ENCODE peak calls at places on chromosomes 13 and 19, in five cellular contexts. A, P, K, X and V are unnamed samples.

GRCh38 chr13:102317593-102317992 is 84.3 kb downstream of the FGF14 start:
- DNase-seq in A (peak; percentile 94), P (no peak), K (peak; percentile 30), X (peak; percentile 47), V (no peak)

GRCh38 chr13:43596924-43597598 is 189.7 kb downstream of the ENOX1 start:
- DNase-seq in A (no peak), P (no peak), K (no peak), X (no peak), V (no peak)

GRCh38 chr13:41293272-41293671 is 17.8 kb upstream of the NAA16 start:
- DNase-seq in A (no peak), P (no peak), K (no peak), X (no peak), V (no peak)

GRCh38 chr19:47228937-47229673 is 1.9 kb downstream of the BBC3 start:
- DNase-seq in A (peak; percentile 67), P (no peak), K (peak; percentile 42), X (peak; percentile 29), V (no peak)

GRCh38 chr13:40186636-40187323 is 479.7 kb downstream of the FOXO1 start:
- DNase-seq in A (no peak), P (no peak), K (no peak), X (no peak), V (no peak)

GRCh38 chr13:53242015-53242414 is 213.4 kb downstream of the OLFM4 start:
- DNase-seq in A (no peak), P (no peak), K (no peak), X (no peak), V (no peak)

GRCh38 chr13:20064128-20064527 is 96.7 kb downstream of the GJA3 start:
- DNase-seq in A (no peak), P (no peak), K (no peak), X (no peak), V (no peak)

GRCh38 chr19:44587863-44588752 is 25.3 kb upstream of the IGSF23 start:
- DNase-seq in A (no peak), P (peak; percentile 57), K (no peak), X (no peak), V (no peak)

GRCh38 chr19:52991484-52991883 is 22.2 kb upstream of the ERVV-1 start:
- DNase-seq in A (no peak), P (peak; percentile 63), K (no peak), X (no peak), V (no peak)

GRCh38 chr13:44449999-44450821 is 76.6 kb downstream of the SERP2 start:
- DNase-seq in A (no peak), P (no peak), K (no peak), X (no peak), V (no peak)

GRCh38 chr13:30443957-30444404 is 21.7 kb downstream of the UBE2L5 start:
- DNase-seq in A (no peak), P (no peak), K (no peak), X (no peak), V (peak; percentile 62)

GRCh38 chr13:38564751-38565150 is 122.1 kb upstream of the FREM2 start:
- DNase-seq in A (no peak), P (no peak), K (no peak), X (no peak), V (no peak)

GRCh38 chr13:37886879-37887278 is 17.3 kb upstream of the TRPC4 start:
- DNase-seq in A (no peak), P (no peak), K (no peak), X (no peak), V (no peak)

GRCh38 chr13:59024434-59024833 is 1139.3 kb downstream of the DIAPH3 start:
- DNase-seq in A (no peak), P (no peak), K (no peak), X (no peak), V (no peak)

GRCh38 chr19:1104452-1105216 is 840 bp downstream of the GPX4 start:
- DNase-seq in A (peak; percentile 89), P (no peak), K (peak; percentile 85), X (peak; percentile 82), V (no peak)

GRCh38 chr13:29993716-29994488 is 143.5 kb upstream of the UBL3 start:
- DNase-seq in A (no peak), P (no peak), K (no peak), X (no peak), V (peak; percentile 62)

GRCh38 chr19:5933391-5933998 is 19.4 kb downstream of the CAPS start:
- DNase-seq in A (no peak), P (no peak), K (no peak), X (no peak), V (no peak)

GRCh38 chr19:5936308-5936980 is 22.4 kb downstream of the CAPS start:
- DNase-seq in A (no peak), P (no peak), K (no peak), X (no peak), V (no peak)

GRCh38 chr19:5935473-5936307 is 21.6 kb downstream of the CAPS start:
- DNase-seq in A (no peak), P (no peak), K (no peak), X (no peak), V (no peak)

GRCh38 chr19:5934002-5934401 is 19.9 kb downstream of the CAPS start:
- DNase-seq in A (no peak), P (no peak), K (no peak), X (no peak), V (no peak)

DNA sequence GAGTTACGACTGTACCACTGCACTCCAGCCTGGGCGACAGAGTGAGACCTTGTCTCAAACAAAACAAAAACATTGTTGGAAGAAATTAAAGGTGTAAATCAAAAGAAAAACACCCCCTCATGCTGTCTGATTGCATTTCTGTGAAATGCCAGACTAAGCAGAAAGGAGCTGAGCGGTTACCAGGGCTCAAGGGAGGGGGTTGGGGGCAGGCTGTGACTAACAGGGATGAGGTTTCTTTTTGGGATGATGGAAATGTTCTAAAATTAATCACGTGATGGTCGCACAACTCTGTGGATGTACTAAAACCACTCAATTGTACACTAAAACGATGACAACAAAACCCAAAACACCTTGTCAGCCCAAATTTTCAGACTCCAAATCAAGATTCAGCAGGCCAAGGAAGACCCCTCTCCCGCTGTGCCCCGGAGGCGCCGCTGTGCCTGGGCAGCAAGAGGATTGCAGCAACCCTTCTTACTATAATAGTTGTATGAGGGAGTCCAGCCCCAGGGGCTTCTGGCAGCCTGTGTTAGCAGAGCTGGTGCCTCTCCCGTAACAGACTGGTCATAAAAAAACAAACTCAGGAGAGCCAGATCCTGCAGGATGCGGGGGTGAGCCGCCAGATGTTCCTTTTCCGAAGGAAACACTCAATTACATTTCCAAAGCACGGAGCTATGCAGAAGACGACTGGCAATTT is 20.9 kb downstream of the CAPS start:
- DNase-seq in A (no peak), P (no peak), K (no peak), X (no peak), V (no peak)
- TF ChIP-seq POLR2AphosphoS5 in A (no peak), P (no peak), K (peak; percentile 12), X (no peak), V (peak; percentile 10)

GRCh38 chr19:49818691-49819331 is 722 bp downstream of the MED25 start:
- DNase-seq in A (no peak), P (no peak), K (no peak), X (no peak), V (no peak)
- H3K4me1 ChIP-seq in A (peaks cover 32% of the 10 kb centered on the region), P (peaks cover 7% of the 10 kb centered on the region), K (peaks cover 22% of the 10 kb centered on the region), X (peaks cover 13% of the 10 kb centered on the region), V (peaks cover 33% of the 10 kb centered on the region)

DNA sequence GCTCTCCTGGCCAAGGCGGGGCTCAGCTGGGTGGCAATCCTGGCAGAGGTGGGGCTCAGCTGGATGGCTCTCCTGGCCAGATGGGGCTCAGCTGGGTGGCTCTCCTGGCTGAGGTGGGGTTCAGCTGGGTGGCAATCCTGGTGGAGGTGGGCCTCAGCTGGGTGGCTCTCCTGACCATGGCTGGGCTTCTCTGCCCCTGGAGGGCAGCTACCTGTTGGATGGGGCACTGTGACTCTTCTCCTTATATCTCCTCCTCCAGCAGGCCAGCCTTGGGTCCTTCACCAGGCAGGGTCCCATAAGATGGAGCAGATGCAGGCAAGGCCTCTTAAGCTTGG is 16.7 kb downstream of the ZFR2 start:
- DNase-seq in A (no peak), P (no peak), K (no peak), X (no peak), V (no peak)
- H3K4me3 ChIP-seq in A (no peak overlapping the region), P (no peak overlapping the region), K (no peak overlapping the region), X (no peak overlapping the region), V (no peak overlapping the region)

GRCh38 chr19:57708641-57709354 is at the start of gene ZNF154:
- DNase-seq in A (peak; percentile 76), P (no peak), K (peak; percentile 20), X (peak; percentile 48), V (no peak)
- TF ChIP-seq POLR2AphosphoS5 in A (peak; percentile 48), P (no peak), K (no peak), X (no peak), V (peak; percentile 33)

GRCh38 chr19:16087940-16088339 is 11.6 kb downstream of the TPM4 start:
- DNase-seq in A (no peak), P (no peak), K (no peak), X (no peak), V (peak; percentile 91)

GRCh38 chr19:16091546-16092475 is 15.5 kb downstream of the TPM4 start:
- DNase-seq in A (no peak), P (no peak), K (no peak), X (no peak), V (no peak)

GRCh38 chr19:16085115-16085514 is 8.8 kb downstream of the TPM4 start:
- DNase-seq in A (no peak), P (no peak), K (peak; percentile 78), X (no peak), V (peak; percentile 64)

GRCh38 chr19:16088985-16089846 is 12.9 kb downstream of the TPM4 start:
- DNase-seq in A (no peak), P (no peak), K (no peak), X (no peak), V (peak; percentile 50)

DNA sequence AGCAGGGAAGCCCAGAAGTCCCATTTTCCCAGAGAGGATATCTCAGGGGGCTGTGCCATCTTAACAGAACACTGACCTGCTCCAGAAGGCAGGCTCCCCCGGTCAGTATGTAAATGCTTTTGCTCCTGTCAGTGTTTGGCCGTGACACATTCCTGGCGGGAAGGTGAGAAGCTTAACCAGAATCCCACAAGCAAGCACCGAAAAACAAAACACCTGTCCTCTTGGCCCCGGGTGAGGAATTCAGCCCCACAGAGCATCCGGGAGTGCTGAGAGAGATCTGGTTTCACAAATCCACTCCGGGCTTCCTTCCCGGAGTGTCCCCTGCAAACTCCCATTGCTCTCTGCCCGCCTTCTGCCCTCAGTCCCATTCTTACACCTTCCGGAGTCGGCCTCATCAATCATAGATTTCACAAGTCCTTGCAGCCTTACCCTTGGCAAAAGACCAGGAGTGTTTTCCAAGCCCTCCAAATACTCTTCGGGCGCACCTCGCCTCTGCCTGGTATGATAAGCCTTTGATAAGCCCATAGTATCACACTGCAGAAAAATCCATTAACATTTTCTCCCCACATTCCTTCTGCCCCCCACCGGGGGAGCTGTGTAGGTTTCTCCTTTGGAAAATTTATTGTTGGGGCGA is 12.2 kb downstream of the TPM4 start:
- DNase-seq in A (peak; percentile 73), P (no peak), K (peak; percentile 67), X (no peak), V (peak; percentile 85)
- H3K4me1 ChIP-seq in A (peaks cover 63% of the 10 kb centered on the region), P (no peaks in the 10 kb centered on the region), K (peaks cover 56% of the 10 kb centered on the region), X (peaks cover 28% of the 10 kb centered on the region), V (peaks cover 78% of the 10 kb centered on the region)

GRCh38 chr19:16148443-16149045 is 5.1 kb downstream of the HSH2D start:
- DNase-seq in A (no peak), P (no peak), K (no peak), X (no peak), V (no peak)
- H3K4me3 ChIP-seq in A (no peak overlapping the region), P (no peak overlapping the region), K (no peak overlapping the region), X (no peak overlapping the region), V (no peak overlapping the region)